ENCODE peak calls at places on chromosomes 7 and 10, in five cellular contexts. One of them, this sample, is unnamed.

GRCh38 chr7:104855826-104856225 is 158.2 kb upstream of the KMT2E start:
- DNase-seq in AG20443: no peak
- DNase-seq in T-helper 9 cell: no peak
- DNase-seq in hepatic stellate cell: no peak
- DNase-seq in naive thymus-derived CD8-positive, alpha-beta T cell: no peak
- DNase-seq in this sample: no peak

GRCh38 chr7:2982831-2983230 is 60.8 kb downstream of the CARD11 start:
- DNase-seq in AG20443: peak; percentile 4
- DNase-seq in T-helper 9 cell: peak; percentile 27
- DNase-seq in hepatic stellate cell: no peak
- DNase-seq in naive thymus-derived CD8-positive, alpha-beta T cell: peak; percentile 56
- DNase-seq in this sample: peak; percentile 62

GRCh38 chr10:122849090-122849489 is 3.4 kb upstream of the CUZD1 start:
- DNase-seq in AG20443: no peak
- DNase-seq in T-helper 9 cell: no peak
- DNase-seq in hepatic stellate cell: no peak
- DNase-seq in naive thymus-derived CD8-positive, alpha-beta T cell: no peak
- DNase-seq in this sample: no peak

GRCh38 chr10:116787018-116787674 is 44.8 kb upstream of the HSPA12A start:
- DNase-seq in AG20443: no peak
- DNase-seq in T-helper 9 cell: no peak
- DNase-seq in hepatic stellate cell: no peak
- DNase-seq in naive thymus-derived CD8-positive, alpha-beta T cell: no peak
- DNase-seq in this sample: no peak

GRCh38 chr7:25557379-25557916 is 329.2 kb upstream of the NPVF start:
- DNase-seq in AG20443: no peak
- DNase-seq in T-helper 9 cell: no peak
- DNase-seq in hepatic stellate cell: no peak
- DNase-seq in naive thymus-derived CD8-positive, alpha-beta T cell: no peak
- DNase-seq in this sample: no peak

GRCh38 chr7:133051066-133051465 is 30.8 kb downstream of the CHCHD3 start:
- DNase-seq in AG20443: peak; percentile 37
- DNase-seq in T-helper 9 cell: no peak
- DNase-seq in hepatic stellate cell: peak; percentile 36
- DNase-seq in naive thymus-derived CD8-positive, alpha-beta T cell: no peak
- DNase-seq in this sample: no peak

GRCh38 chr7:84113286-84113685 is 81.3 kb downstream of the SEMA3A start:
- DNase-seq in AG20443: peak; percentile 6
- DNase-seq in T-helper 9 cell: no peak
- DNase-seq in hepatic stellate cell: no peak
- DNase-seq in naive thymus-derived CD8-positive, alpha-beta T cell: no peak
- DNase-seq in this sample: no peak

GRCh38 chr10:126177414-126178030 is 210.8 kb downstream of the ADAM12 start:
- DNase-seq in AG20443: no peak
- DNase-seq in T-helper 9 cell: no peak
- DNase-seq in hepatic stellate cell: no peak
- DNase-seq in naive thymus-derived CD8-positive, alpha-beta T cell: no peak
- DNase-seq in this sample: no peak

GRCh38 chr7:57403601-57404342 is 46.2 kb upstream of the ZNF716 start:
- DNase-seq in AG20443: no peak
- DNase-seq in T-helper 9 cell: no peak
- DNase-seq in hepatic stellate cell: no peak
- DNase-seq in naive thymus-derived CD8-positive, alpha-beta T cell: no peak
- DNase-seq in this sample: no peak

GRCh38 chr10:77619964-77620703 is 17.5 kb downstream of the KCNMA1 start:
- DNase-seq in AG20443: no peak
- DNase-seq in T-helper 9 cell: no peak
- DNase-seq in hepatic stellate cell: no peak
- DNase-seq in naive thymus-derived CD8-positive, alpha-beta T cell: no peak
- DNase-seq in this sample: no peak

GRCh38 chr10:24722676-24723385 is 856 bp downstream of the ARHGAP21 start:
- DNase-seq in AG20443: peak; percentile 78
- DNase-seq in T-helper 9 cell: peak; percentile 42
- DNase-seq in hepatic stellate cell: peak; percentile 55
- DNase-seq in naive thymus-derived CD8-positive, alpha-beta T cell: peak; percentile 44
- DNase-seq in this sample: peak; percentile 39

GRCh38 chr7:73519867-73520672 is 2.0 kb downstream of the BAZ1B start:
- DNase-seq in AG20443: no peak
- DNase-seq in T-helper 9 cell: no peak
- DNase-seq in hepatic stellate cell: peak; percentile 12
- DNase-seq in naive thymus-derived CD8-positive, alpha-beta T cell: no peak
- DNase-seq in this sample: no peak

GRCh38 chr7:29598607-29599006 is 35.0 kb downstream of the PRR15 start:
- DNase-seq in AG20443: no peak
- DNase-seq in T-helper 9 cell: no peak
- DNase-seq in hepatic stellate cell: no peak
- DNase-seq in naive thymus-derived CD8-positive, alpha-beta T cell: no peak
- DNase-seq in this sample: no peak

GRCh38 chr7:36763084-36763807 is 39.0 kb upstream of the AOAH start:
- DNase-seq in AG20443: no peak
- DNase-seq in T-helper 9 cell: no peak
- DNase-seq in hepatic stellate cell: no peak
- DNase-seq in naive thymus-derived CD8-positive, alpha-beta T cell: no peak
- DNase-seq in this sample: no peak

GRCh38 chr10:70441877-70442205 is 360 bp upstream of the NODAL start:
- DNase-seq in AG20443: no peak
- DNase-seq in T-helper 9 cell: no peak
- DNase-seq in hepatic stellate cell: no peak
- DNase-seq in naive thymus-derived CD8-positive, alpha-beta T cell: no peak
- DNase-seq in this sample: no peak

GRCh38 chr10:125060851-125061556 is 99.4 kb downstream of the CTBP2 start:
- DNase-seq in AG20443: peak; percentile 83
- DNase-seq in T-helper 9 cell: no peak
- DNase-seq in hepatic stellate cell: peak; percentile 89
- DNase-seq in naive thymus-derived CD8-positive, alpha-beta T cell: no peak
- DNase-seq in this sample: peak; percentile 12

GRCh38 chr7:50229964-50230363 is 74.6 kb upstream of the IKZF1 start:
- DNase-seq in AG20443: no peak
- DNase-seq in T-helper 9 cell: no peak
- DNase-seq in hepatic stellate cell: no peak
- DNase-seq in naive thymus-derived CD8-positive, alpha-beta T cell: no peak
- DNase-seq in this sample: no peak

GRCh38 chr10:121734517-121735137 is 136.4 kb upstream of the FGFR2 start:
- DNase-seq in AG20443: peak; percentile 62
- DNase-seq in T-helper 9 cell: no peak
- DNase-seq in hepatic stellate cell: peak; percentile 31
- DNase-seq in naive thymus-derived CD8-positive, alpha-beta T cell: no peak
- DNase-seq in this sample: no peak

GRCh38 chr10:28254290-28254985 is 48.4 kb downstream of the MPP7 start:
- DNase-seq in AG20443: peak; percentile 60
- DNase-seq in T-helper 9 cell: no peak
- DNase-seq in hepatic stellate cell: no peak
- DNase-seq in naive thymus-derived CD8-positive, alpha-beta T cell: no peak
- DNase-seq in this sample: no peak

GRCh38 chr7:141585592-141586510 is 34.6 kb downstream of the AGK start:
- DNase-seq in AG20443: peak; percentile 81
- DNase-seq in T-helper 9 cell: no peak
- DNase-seq in hepatic stellate cell: peak; percentile 63
- DNase-seq in naive thymus-derived CD8-positive, alpha-beta T cell: no peak
- DNase-seq in this sample: no peak

GRCh38 chr10:124875596-124875995 is 66.3 kb upstream of the ZRANB1 start:
- DNase-seq in AG20443: peak; percentile 70
- DNase-seq in T-helper 9 cell: no peak
- DNase-seq in hepatic stellate cell: peak; percentile 50
- DNase-seq in naive thymus-derived CD8-positive, alpha-beta T cell: no peak
- DNase-seq in this sample: no peak

GRCh38 chr7:8236781-8237407 is 25.1 kb downstream of the ICA1 start:
- DNase-seq in AG20443: no peak
- DNase-seq in T-helper 9 cell: no peak
- DNase-seq in hepatic stellate cell: no peak
- DNase-seq in naive thymus-derived CD8-positive, alpha-beta T cell: no peak
- DNase-seq in this sample: no peak